ENCODE peak calls at places on chromosomes 13 and 19, in four cellular contexts. V is AG04449, Q is AG04450, S is tibial artery. P is an unnamed sample.
A peak's percentile ranks its signal among the peaks of the same experiment; 100 is the strongest.

GRCh38 chr19:19866599-19867248 is 1.0 kb downstream of the ZNF253 start:
- DNase-seq in V (no peak), S (peak; percentile 21), Q (no peak), P (no peak)

GRCh38 chr19:18391509-18392075 is 5.6 kb downstream of the GDF15 start:
- DNase-seq in Q (no peak), S (no peak), V (no peak), P (no peak)

GRCh38 chr13:75324413-75324940 is 157.5 kb downstream of the TBC1D4 start:
- DNase-seq in S (no peak), V (no peak), Q (no peak), P (no peak)

GRCh38 chr19:55373993-55374757 is 2.5 kb upstream of the TMEM190 start:
- DNase-seq in V (no peak), Q (peak; percentile 53), S (no peak), P (no peak)

GRCh38 chr19:16078759-16079707 is 2.7 kb downstream of the TPM4 start:
- DNase-seq in Q (peak; percentile 95), S (peak; percentile 87), V (peak; percentile 95), P (peak; percentile 42)

GRCh38 chr19:17598953-17599352 is 43.5 kb downstream of the COLGALT1 start:
- DNase-seq in Q (no peak), V (no peak), S (no peak), P (no peak)

GRCh38 chr13:28356506-28357064 is 138.3 kb downstream of the FLT1 start:
- DNase-seq in V (no peak), Q (no peak), S (no peak), P (no peak)

GRCh38 chr13:73618275-73618865 is 515.8 kb downstream of the KLF12 start:
- DNase-seq in V (no peak), S (no peak), Q (no peak), P (peak; percentile 22)

GRCh38 chr19:39438270-39438934 is 2.7 kb upstream of the RPS16 start:
- DNase-seq in V (no peak), Q (no peak), S (no peak), P (no peak)

GRCh38 chr13:29540799-29541198 is 54.7 kb downstream of the SLC7A1 start:
- DNase-seq in Q (no peak), V (no peak), S (no peak), P (no peak)

GRCh38 chr13:24251525-24251924 is 57.9 kb upstream of the C1QTNF9 start:
- DNase-seq in Q (no peak), S (no peak), V (no peak), P (no peak)

GRCh38 chr19:35797663-35798062 is 15.0 kb downstream of the PRODH2 start:
- DNase-seq in Q (no peak), S (no peak), V (no peak), P (no peak)

GRCh38 chr13:50222569-50223332 is 207.5 kb downstream of the KCNRG start:
- DNase-seq in Q (no peak), S (peak; percentile 74), V (no peak), P (no peak)

GRCh38 chr13:24894277-24894971 is 130.5 kb downstream of the RNF17 start:
- DNase-seq in Q (no peak), S (no peak), V (no peak), P (no peak)

GRCh38 chr19:55069137-55069858 is 6.3 kb upstream of the RDH13 start:
- DNase-seq in Q (no peak), S (no peak), V (no peak), P (no peak)

GRCh38 chr13:42574435-42575311 is 721 bp downstream of the TNFSF11 start:
- DNase-seq in Q (no peak), V (no peak), S (no peak), P (no peak)

GRCh38 chr13:109412232-109412935 is 374.0 kb downstream of the IRS2 start:
- DNase-seq in V (no peak), Q (no peak), S (no peak), P (no peak)

GRCh38 chr13:81116461-81117282 is 775.7 kb upstream of the SPRY2 start:
- DNase-seq in V (no peak), S (no peak), Q (no peak), P (no peak)

GRCh38 chr13:38954291-38954690 is 36.3 kb downstream of the STOML3 start:
- DNase-seq in Q (no peak), S (no peak), V (no peak), P (no peak)

GRCh38 chr13:42696191-42696590 is 85.2 kb upstream of the FAM216B start:
- DNase-seq in V (no peak), S (no peak), Q (peak; percentile 23), P (no peak)

GRCh38 chr19:3285647-3286176 is 61.3 kb downstream of the CELF5 start:
- DNase-seq in V (no peak), S (no peak), Q (no peak), P (no peak)

GRCh38 chr13:63516124-63516523 is 2100.5 kb upstream of the PCDH20 start:
- DNase-seq in S (no peak), Q (no peak), V (no peak), P (no peak)

GRCh38 chr19:35596366-35596999 is 10.5 kb downstream of the PMIS2 start:
- DNase-seq in S (no peak), V (no peak), Q (no peak), P (no peak)

GRCh38 chr13:108195146-108195545 is 20.2 kb downstream of the LIG4 start:
- DNase-seq in S (no peak), V (no peak), Q (no peak), P (no peak)

GRCh38 chr13:36345438-36346221 is 564 bp downstream of the SPART start:
- DNase-seq in Q (peak; percentile 54), V (no peak), S (peak; percentile 78), P (no peak)
- H3K4me3 ChIP-seq in Q (peak overlapping the region; percentile 83), V (peak overlapping the region; percentile 88), S (peak overlapping the region; percentile 87), P (peak overlapping the region; percentile 86)

GRCh38 chr13:99657848-99658265 is 156.6 kb downstream of the TM9SF2 start:
- DNase-seq in V (no peak), S (peak; percentile 37), Q (no peak), P (no peak)
- H3K4me3 ChIP-seq in V (peak overlapping the region; percentile 44), S (peak overlapping the region; percentile 47), Q (peak overlapping the region; percentile 47), P (peak overlapping the region; percentile 46)

GRCh38 chr19:13165091-13165997 is 15.1 kb downstream of the IER2 start:
- DNase-seq in Q (no peak), S (no peak), V (no peak), P (no peak)
- H3K4me3 ChIP-seq in Q (no peak overlapping the region), S (no peak overlapping the region), V (no peak overlapping the region), P (no peak overlapping the region)

GRCh38 chr19:22052644-22053013 is 345 bp downstream of the ZNF257 start:
- DNase-seq in S (no peak), V (no peak), Q (no peak), P (no peak)
- H3K4me3 ChIP-seq in S (peak overlapping the region; percentile 60), V (peak overlapping the region; percentile 56), Q (peak overlapping the region; percentile 50), P (peak overlapping the region; percentile 60)

GRCh38 chr19:50362656-50363424 is 2.6 kb downstream of the NAPSA start:
- DNase-seq in S (no peak), V (no peak), Q (no peak), P (no peak)

GRCh38 chr19:50361290-50362029 is 4.0 kb downstream of the NAPSA start:
- DNase-seq in V (no peak), Q (no peak), S (no peak), P (no peak)

GRCh38 chr19:50368649-50369570 is 3.5 kb upstream of the NAPSA start:
- DNase-seq in S (peak; percentile 87), V (peak; percentile 28), Q (peak; percentile 65), P (no peak)

GRCh38 chr19:50362030-50362412 is 3.4 kb downstream of the NAPSA start:
- DNase-seq in S (no peak), V (no peak), Q (no peak), P (no peak)

GRCh38 chr19:50365434-50366306 is at the start of gene NAPSA:
- DNase-seq in S (no peak), V (no peak), Q (no peak), P (no peak)
- H3K4me3 ChIP-seq in S (no peak within 1 kb of the TSS), V (no peak within 1 kb of the TSS), Q (no peak within 1 kb of the TSS), P (no peak within 1 kb of the TSS)

DNA sequence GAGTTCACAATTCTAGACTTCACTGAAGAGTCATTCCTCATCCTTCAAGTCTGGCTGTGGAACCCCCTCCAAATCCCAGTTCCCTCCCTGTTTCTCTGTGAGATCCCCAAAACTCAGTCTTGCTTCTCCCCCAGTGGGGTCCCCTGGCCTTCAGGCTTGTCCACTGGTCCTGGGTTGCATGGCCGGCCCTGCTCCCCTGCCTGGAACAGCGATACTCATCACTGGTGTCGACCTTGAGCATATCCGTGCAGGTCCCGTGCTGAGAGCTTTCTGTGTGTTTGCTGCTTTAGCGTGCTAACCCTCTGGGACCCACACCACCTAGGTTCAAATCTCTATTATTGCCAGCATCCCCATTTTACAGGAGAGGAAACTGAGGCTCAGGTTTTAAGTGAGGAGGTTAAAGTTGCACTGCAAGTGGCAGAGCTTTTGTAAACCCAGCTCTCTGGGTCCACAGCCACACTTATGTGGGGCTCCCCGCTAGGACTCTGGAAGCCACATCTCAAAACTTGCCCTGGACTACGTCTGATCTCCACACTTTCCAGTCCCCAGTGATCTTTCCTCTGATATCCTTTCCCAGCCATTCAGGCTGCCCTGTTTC is 15.5 kb downstream of the LIPE start:
- DNase-seq in S (no peak), Q (no peak), V (no peak), P (no peak)
- H3K4me3 ChIP-seq in S (no peak overlapping the region), Q (no peak overlapping the region), V (no peak overlapping the region), P (no peak overlapping the region)

GRCh38 chr13:110875243-110875642 is 39.6 kb downstream of the ANKRD10 start:
- DNase-seq in V (no peak), Q (no peak), S (no peak), P (no peak)
- H3K4me3 ChIP-seq in V (no peak overlapping the region), Q (no peak overlapping the region), S (peak overlapping the region; percentile 44), P (peak overlapping the region; percentile 43)

GRCh38 chr19:2223391-2223790 is 12.7 kb downstream of the PLEKHJ1 start:
- DNase-seq in V (no peak), S (no peak), Q (no peak), P (no peak)

GRCh38 chr19:2221918-2222317 is 14.2 kb downstream of the PLEKHJ1 start:
- DNase-seq in S (no peak), V (no peak), Q (no peak), P (no peak)

GRCh38 chr19:2219726-2220125 is 16.4 kb downstream of the PLEKHJ1 start:
- DNase-seq in Q (no peak), V (no peak), S (no peak), P (no peak)

GRCh38 chr19:2223959-2224358 is 12.2 kb downstream of the PLEKHJ1 start:
- DNase-seq in S (no peak), V (no peak), Q (no peak), P (no peak)

DNA sequence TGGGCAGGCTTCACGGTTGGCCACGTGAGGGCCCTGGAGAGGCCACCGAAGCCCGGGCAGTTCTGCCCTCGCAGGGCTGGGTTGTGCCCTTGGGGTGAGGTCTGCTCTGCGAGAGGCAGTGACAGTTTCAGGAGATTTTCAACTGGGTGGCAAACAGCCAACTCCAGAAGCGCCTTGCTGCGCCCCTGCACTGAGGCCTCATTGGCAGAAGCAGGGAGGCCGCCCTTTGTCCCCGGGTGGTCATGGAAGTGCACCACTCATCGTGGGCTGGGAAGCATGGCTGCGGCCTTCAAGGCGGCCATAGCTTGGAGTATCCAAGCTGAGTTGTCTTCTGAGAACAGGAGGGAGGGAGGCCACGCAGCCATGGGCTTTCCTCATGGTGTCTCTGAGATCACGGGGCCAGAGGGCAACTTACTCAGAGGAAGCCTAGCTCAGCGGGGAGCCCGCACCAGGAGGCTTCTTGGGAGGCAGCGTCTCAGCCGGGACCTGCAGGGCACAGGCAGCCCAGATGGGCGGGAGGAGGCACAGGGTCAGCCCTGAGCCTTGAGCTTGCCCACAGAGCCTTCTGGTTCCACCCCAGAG is 14.8 kb downstream of the PLEKHJ1 start:
- DNase-seq in V (no peak), Q (no peak), S (no peak), P (no peak)
- H3K4me3 ChIP-seq in V (no peak overlapping the region), Q (no peak overlapping the region), S (no peak overlapping the region), P (no peak overlapping the region)